ENCODE peak calls at places on chromosomes 4 and X, in seven cellular contexts. I, E, F, W, O, D and B are unnamed samples.

GRCh38 chr4:145814246-145814645 is 124.4 kb downstream of the ZNF827 start:
- DNase-seq in I (no peak), E (no peak), F (no peak), W (no peak), O (no peak), D (no peak), B (no peak)

GRCh38 chr4:99300934-99301333 is 10.1 kb upstream of the ADH1A start:
- DNase-seq in I (peak), E (no peak), F (peak), W (no peak), O (no peak), D (no peak), B (peak)

GRCh38 chrX:153829799-153830631 is at the start of gene PDZD4:
- DNase-seq in I (no peak), E (peak), F (no peak), W (no peak), O (no peak), D (no peak), B (no peak)

GRCh38 chr4:97646997-97647396 is 496.3 kb downstream of the STPG2 start:
- DNase-seq in I (no peak), E (no peak), F (no peak), W (peak), O (no peak), D (no peak), B (peak)

GRCh38 chr4:14679906-14680305 is 322.4 kb upstream of the CPEB2 start:
- DNase-seq in I (no peak), E (no peak), F (no peak), W (no peak), O (no peak), D (no peak), B (no peak)

GRCh38 chr4:52253025-52253424 is 201.9 kb downstream of the SPATA18 start:
- DNase-seq in I (no peak), E (no peak), F (no peak), W (no peak), O (no peak), D (no peak), B (no peak)

GRCh38 chr4:145887241-145887964 is 51.2 kb downstream of the ZNF827 start:
- DNase-seq in I (peak), E (no peak), F (no peak), W (no peak), O (no peak), D (no peak), B (peak)

GRCh38 chr4:76611164-76611563 is 176.1 kb downstream of the SHROOM3 start:
- DNase-seq in I (peak), E (no peak), F (no peak), W (no peak), O (no peak), D (no peak), B (peak)

GRCh38 chr4:41844327-41844726 is 90.9 kb upstream of the TMEM33 start:
- DNase-seq in I (no peak), E (no peak), F (no peak), W (no peak), O (no peak), D (no peak), B (no peak)

GRCh38 chr4:113823291-113823659 is 61.7 kb upstream of the CAMK2D start:
- DNase-seq in I (peak), E (no peak), F (no peak), W (no peak), O (no peak), D (no peak), B (peak)

GRCh38 chr4:41038304-41038703 is 176.0 kb downstream of the APBB2 start:
- DNase-seq in I (no peak), E (no peak), F (no peak), W (no peak), O (no peak), D (no peak), B (no peak)

GRCh38 chr4:52877694-52878093 is 15.6 kb downstream of the RASL11B start:
- DNase-seq in I (peak), E (no peak), F (no peak), W (no peak), O (no peak), D (no peak), B (peak)

GRCh38 chr4:153669838-153670237 is 14.2 kb upstream of the TLR2 start:
- DNase-seq in I (no peak), E (no peak), F (no peak), W (no peak), O (no peak), D (no peak), B (no peak)

GRCh38 chrX:135923353-135923752 is 29.8 kb downstream of the SAGE1 start:
- DNase-seq in I (no peak), E (peak), F (no peak), W (no peak), O (no peak), D (peak), B (no peak)

GRCh38 chr4:116925900-116926457 is 159.4 kb downstream of the TRAM1L1 start:
- DNase-seq in I (no peak), E (peak), F (peak), W (no peak), O (no peak), D (peak), B (peak)

GRCh38 chr4:186335793-186336192 is 69.8 kb downstream of the F11 start:
- DNase-seq in I (no peak), E (no peak), F (no peak), W (no peak), O (no peak), D (no peak), B (no peak)

GRCh38 chr4:42397256-42397634 is at the start of gene SHISA3:
- DNase-seq in I (no peak), E (no peak), F (no peak), W (no peak), O (no peak), D (peak), B (peak)

GRCh38 chrX:149950681-149951080 is 12.4 kb upstream of the EOLA2 start:
- DNase-seq in I (peak), E (no peak), F (no peak), W (no peak), O (no peak), D (no peak), B (peak)

GRCh38 chr4:107380836-107381438 is 339.1 kb downstream of the PAPSS1 start:
- DNase-seq in I (no peak), E (no peak), F (no peak), W (no peak), O (no peak), D (no peak), B (no peak)

GRCh38 chr4:8866421-8866820 is 5.2 kb downstream of the HMX1 start:
- DNase-seq in I (no peak), E (peak), F (no peak), W (no peak), O (no peak), D (no peak), B (no peak)

GRCh38 chr4:3851881-3852280 is 85.7 kb downstream of the ADRA2C start:
- DNase-seq in I (no peak), E (no peak), F (no peak), W (no peak), O (no peak), D (no peak), B (no peak)

GRCh38 chrX:11670316-11670715 is 4.6 kb upstream of the ARHGAP6 start:
- DNase-seq in I (no peak), E (no peak), F (no peak), W (no peak), O (no peak), D (no peak), B (no peak)

GRCh38 chr4:86033171-86033570 is 326.7 kb downstream of the MAPK10 start:
- DNase-seq in I (peak), E (no peak), F (peak), W (no peak), O (no peak), D (no peak), B (peak)

GRCh38 chr4:101345596-101346311 is 1.6 kb downstream of the PPP3CA start:
- DNase-seq in I (peak), E (peak), F (peak), W (no peak), O (peak), D (peak), B (peak)

GRCh38 chrX:48617542-48618340 is 20.4 kb downstream of the WDR13 start:
- DNase-seq in I (no peak), E (no peak), F (no peak), W (no peak), O (no peak), D (no peak), B (peak)

GRCh38 chrX:81263067-81263466 is 61.2 kb downstream of the SH3BGRL start:
- DNase-seq in I (no peak), E (no peak), F (no peak), W (no peak), O (no peak), D (no peak), B (no peak)

GRCh38 chr4:87497141-87497540 is 32.0 kb downstream of the SPARCL1 start:
- DNase-seq in I (no peak), E (no peak), F (no peak), W (no peak), O (no peak), D (no peak), B (no peak)

GRCh38 chr4:159383569-159383934 is 280.7 kb downstream of the RAPGEF2 start:
- DNase-seq in I (no peak), E (no peak), F (no peak), W (no peak), O (no peak), D (no peak), B (no peak)

GRCh38 chr4:81541546-81541945 is 69.8 kb upstream of the RASGEF1B start:
- DNase-seq in I (no peak), E (no peak), F (no peak), W (no peak), O (no peak), D (no peak), B (no peak)

GRCh38 chr4:182938213-182938645 is 21.0 kb upstream of the DCTD start:
- DNase-seq in I (peak), E (peak), F (peak), W (no peak), O (peak), D (peak), B (peak)

GRCh38 chrX:106899841-106900240 is 3.3 kb downstream of the RIPPLY1 start:
- DNase-seq in I (no peak), E (no peak), F (no peak), W (no peak), O (no peak), D (no peak), B (no peak)

GRCh38 chrX:68831405-68832100 is 2.7 kb downstream of the EFNB1 start:
- DNase-seq in I (peak), E (no peak), F (no peak), W (no peak), O (no peak), D (peak), B (no peak)

GRCh38 chr4:123484291-123484926 is 87.8 kb downstream of the SPRY1 start:
- DNase-seq in I (peak), E (no peak), F (no peak), W (no peak), O (no peak), D (no peak), B (no peak)

GRCh38 chr4:122874194-122874593 is 47.6 kb downstream of the FGF2 start:
- DNase-seq in I (peak), E (no peak), F (no peak), W (no peak), O (no peak), D (no peak), B (peak)